ENCODE peak calls at places on chromosomes 13 and 19, in five cellular contexts. R, U, Q, E and J are unnamed samples. For H3K4me1 and H3K9me3, the result is how much of the 10 kb centered on the place peaks cover.

GRCh38 chr19:34366670-34367423 is 1.9 kb downstream of the GPI start:
- DNase-seq in U (no peak), Q (no peak), E (peak), R (no peak), J (peak)

GRCh38 chr19:29479941-29480340 is 45.9 kb upstream of the VSTM2B start:
- DNase-seq in U (no peak), E (no peak), Q (no peak), R (no peak), J (no peak)

GRCh38 chr13:95540848-95541247 is 11.7 kb upstream of the CLDN10 start:
- DNase-seq in E (peak), Q (no peak), U (no peak), R (peak), J (no peak)

GRCh38 chr13:95239293-95239692 is 62.0 kb downstream of the ABCC4 start:
- DNase-seq in U (no peak), E (no peak), R (no peak), Q (no peak), J (no peak)

GRCh38 chr19:41587101-41587837 is 11.3 kb downstream of the CEACAM21 start:
- DNase-seq in R (no peak), Q (no peak), U (no peak), E (no peak), J (no peak)

GRCh38 chr13:83618966-83619365 is 263.3 kb downstream of the SLITRK1 start:
- DNase-seq in R (no peak), E (no peak), Q (no peak), U (no peak), J (peak)

GRCh38 chr13:52159159-52159982 is at the start of gene NEK3:
- DNase-seq in R (peak), Q (peak), E (peak), U (peak), J (peak)

GRCh38 chr13:25375727-25376358 is 4.1 kb downstream of the ATP8A2 start:
- DNase-seq in U (no peak), R (no peak), E (no peak), Q (no peak), J (peak)

GRCh38 chr13:80022146-80022545 is 318.8 kb downstream of the SPRY2 start:
- DNase-seq in U (no peak), E (no peak), Q (no peak), R (no peak), J (no peak)

GRCh38 chr13:113077566-113077952 is 28.0 kb upstream of the F7 start:
- DNase-seq in E (peak), R (no peak), U (no peak), Q (no peak), J (no peak)

GRCh38 chr13:66210677-66211076 is 1019.5 kb downstream of the PCDH9 start:
- DNase-seq in R (no peak), E (no peak), U (no peak), Q (no peak), J (peak)

GRCh38 chr13:100392709-100393630 is 195.6 kb downstream of the GGACT start:
- DNase-seq in Q (peak), U (peak), E (peak), R (peak), J (peak)

GRCh38 chr19:50514346-50515167 is 844 bp upstream of the ASPDH start:
- DNase-seq in Q (no peak), U (no peak), E (no peak), R (no peak), J (no peak)

GRCh38 chr13:76993021-76993420 is 1.1 kb downstream of the CLN5 start:
- DNase-seq in E (no peak), U (no peak), Q (no peak), R (no peak), J (peak)

GRCh38 chr19:39671739-39672363 is 16.1 kb downstream of the LGALS16 start:
- DNase-seq in U (no peak), R (no peak), E (no peak), Q (no peak), J (peak)

GRCh38 chr19:38729653-38730469 is 14.4 kb downstream of the CAPN12 start:
- DNase-seq in Q (no peak), E (peak), U (no peak), R (peak), J (peak)

GRCh38 chr19:39160889-39161672 is 35.5 kb downstream of the PAK4 start:
- DNase-seq in Q (no peak), R (no peak), U (no peak), E (no peak), J (no peak)

GRCh38 chr19:16051254-16052025 is 24.9 kb upstream of the TPM4 start:
- DNase-seq in E (no peak), R (no peak), Q (no peak), U (no peak), J (no peak)

GRCh38 chr19:51089786-51090185 is 7.1 kb upstream of the KLK14 start:
- DNase-seq in U (no peak), E (no peak), R (no peak), Q (no peak), J (no peak)

GRCh38 chr13:47100214-47100853 is 203.5 kb upstream of the HTR2A start:
- DNase-seq in Q (no peak), U (no peak), E (no peak), R (no peak), J (no peak)

DNA sequence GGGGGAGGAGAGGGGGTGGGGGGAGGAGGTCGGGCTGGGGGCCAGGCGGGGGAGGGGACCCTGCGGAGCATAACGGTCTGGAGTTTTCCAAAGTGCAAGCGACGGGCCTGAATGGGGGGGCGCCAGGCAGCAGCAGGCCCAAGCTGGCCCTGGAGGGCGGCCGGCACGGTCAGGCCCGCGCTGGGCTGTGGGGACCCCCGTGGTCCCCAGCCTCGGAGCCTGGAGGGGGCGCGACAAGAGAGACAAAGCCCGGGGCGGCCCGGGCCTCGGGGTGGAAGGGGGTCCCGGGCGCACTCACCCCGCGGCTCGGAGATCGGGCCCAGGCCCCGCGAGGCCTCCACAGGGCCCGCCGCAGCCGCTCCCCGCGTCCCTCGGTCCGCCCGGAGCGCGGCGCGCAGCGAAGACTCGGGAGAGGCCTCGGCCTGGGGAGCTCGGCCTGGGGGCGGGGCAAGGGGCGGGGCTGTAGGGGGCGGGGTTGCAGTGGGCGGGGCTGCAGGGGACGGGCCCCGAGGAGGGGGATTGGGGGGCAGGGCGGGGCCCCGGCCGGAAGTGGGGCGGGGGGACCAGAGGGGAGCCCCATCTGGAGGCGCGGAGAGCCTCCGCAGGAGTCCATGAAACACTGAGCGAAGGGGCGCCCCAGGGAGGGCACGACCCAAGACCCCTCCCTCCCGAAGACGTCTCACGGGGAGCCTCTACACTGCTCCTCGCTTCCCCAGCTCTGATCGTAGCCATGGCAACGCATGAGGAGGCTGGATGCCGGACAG is 47.6 kb downstream of the PTPRS start:
- DNase-seq in E (peak), R (peak), Q (peak), U (peak), J (peak)
- H3K4me1 ChIP-seq in E (under half), R (half or more), Q (under half), U (under half), J (under half)

GRCh38 chr19:57466489-57466888 is 9.5 kb upstream of the VN1R1 start:
- DNase-seq in Q (no peak), E (peak), R (peak), U (no peak), J (no peak)

DNA sequence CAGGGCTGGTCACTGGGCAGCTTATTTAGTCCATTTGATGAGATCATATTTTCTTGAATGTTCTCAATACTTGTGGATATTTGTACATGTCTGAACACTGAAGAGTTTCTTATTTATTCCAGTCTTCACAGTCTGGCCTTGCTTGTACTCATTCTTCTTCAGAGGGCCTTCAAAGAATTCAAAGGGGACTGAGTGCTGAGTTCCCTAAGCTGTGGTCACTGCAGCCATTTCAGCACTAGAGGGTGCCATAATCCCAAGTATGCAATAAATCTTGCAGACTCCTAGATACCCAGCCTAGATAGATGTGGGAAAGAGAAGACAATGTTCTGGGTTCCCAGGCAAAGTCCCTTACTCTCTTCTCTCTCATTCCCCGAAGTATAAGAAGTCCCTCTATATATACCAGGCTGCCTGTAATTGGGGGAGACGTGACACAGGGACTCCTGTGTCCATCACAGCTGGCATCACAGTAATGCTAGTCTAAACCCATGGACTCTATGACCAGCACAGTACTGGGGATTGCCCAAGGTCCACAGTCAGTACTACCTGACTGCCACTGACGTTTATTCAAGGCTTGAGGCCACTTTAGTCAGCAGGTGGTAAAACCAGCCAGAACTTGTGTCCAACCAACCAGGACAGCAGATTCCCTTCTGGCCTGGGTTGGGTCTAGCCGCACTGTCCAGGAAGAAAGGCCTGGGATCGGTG is 8.9 kb upstream of the VN1R1 start:
- DNase-seq in U (no peak), Q (no peak), R (no peak), E (no peak), J (no peak)
- H3K9me3 ChIP-seq in U (under half), Q (half or more), R (half or more), E (half or more), J (half or more)

GRCh38 chr13:27954406-27954851 is 14.7 kb downstream of the CDX2 start:
- DNase-seq in R (no peak), Q (no peak), U (no peak), E (no peak), J (peak)
- H3K4me3 ChIP-seq in R (peak), Q (peak), U (peak), E (peak), J (peak)

GRCh38 chr19:48332351-48332661 is 7.0 kb downstream of the EMP3 start:
- DNase-seq in U (no peak), E (no peak), Q (no peak), R (no peak), J (no peak)
- H3K4me1 ChIP-seq in U (under half), E (under half), Q (under half), R (under half), J (under half)

DNA sequence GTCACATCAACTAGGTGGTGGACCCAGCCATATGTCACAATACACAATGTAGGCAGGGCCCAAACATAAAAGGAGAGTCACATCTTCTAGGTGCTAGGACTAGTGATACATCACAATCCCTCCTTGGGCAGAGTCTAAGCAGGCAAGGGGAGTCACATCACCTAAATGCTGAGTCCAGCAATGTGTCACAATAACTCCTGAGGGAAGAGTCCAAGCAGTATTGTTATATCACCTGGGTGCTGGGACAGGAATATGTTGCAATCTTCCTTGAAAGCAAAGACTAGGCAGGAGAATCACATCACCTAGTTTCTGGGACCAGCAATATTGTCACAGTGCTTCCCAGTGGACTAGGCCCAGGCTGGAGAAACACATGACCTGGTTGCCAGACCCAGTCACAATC is 29.4 kb upstream of the ZNF729 start:
- DNase-seq in R (no peak), U (no peak), Q (no peak), E (no peak), J (no peak)
- H3K9me3 ChIP-seq in R (under half), U (under half), Q (under half), E (under half), J (under half)

GRCh38 chr19:6007866-6008265 is 29.9 kb upstream of the RANBP3 start:
- DNase-seq in U (no peak), R (no peak), Q (no peak), E (no peak), J (no peak)
- H3K4me3 ChIP-seq in U (no peak), R (no peak), Q (no peak), E (no peak), J (no peak)

GRCh38 chr19:18657590-18658365 is 20.9 kb downstream of the KLHL26 start:
- DNase-seq in Q (peak), E (peak), R (peak), U (peak), J (no peak)
- H3K4me1 ChIP-seq in Q (under half), E (under half), R (half or more), U (under half), J (under half)

GRCh38 chr19:36652958-36653357 is 13.7 kb downstream of the ZNF461 start:
- DNase-seq in R (no peak), U (no peak), Q (no peak), E (no peak), J (no peak)
- H3K9me3 ChIP-seq in R (half or more), U (under half), Q (half or more), E (half or more), J (half or more)

GRCh38 chr13:20160346-20161274 is at the start of gene GJA3:
- DNase-seq in E (no peak), R (peak), Q (no peak), U (no peak), J (peak)

GRCh38 chr13:20157387-20157786 is 3.5 kb downstream of the GJA3 start:
- DNase-seq in E (no peak), R (no peak), Q (no peak), U (no peak), J (no peak)

GRCh38 chr13:20161275-20161950 is 561 bp upstream of the GJA3 start:
- DNase-seq in U (no peak), R (no peak), Q (no peak), E (no peak), J (peak)

GRCh38 chr13:20159646-20160345 is 1.1 kb downstream of the GJA3 start:
- DNase-seq in U (no peak), E (no peak), R (no peak), Q (no peak), J (peak)

GRCh38 chr13:20156711-20157110 is 4.1 kb downstream of the GJA3 start:
- DNase-seq in E (no peak), R (no peak), U (no peak), Q (no peak), J (no peak)
- H3K4me3 ChIP-seq in E (no peak), R (no peak), U (no peak), Q (no peak), J (no peak)